ENCODE peak calls at places on chromosome 7, in six cellular contexts. Z is RWPE1; J is tibial artery; L is stromal cell of bone marrow; N is stimulated activated naive B cell treated with anti-CD40 and anti-IgM and Interleukin-4, amounts not matched to agents 10 μg/mL and 1 μg/mL and 100 μg/mL, for 72 hours; Q is MV-4-11. P is an unnamed sample.

GRCh38 chr7:107907790-107908189 is 16.8 kb downstream of the DLD start:
- DNase-seq in Z (no peak), J (no peak), L (no peak), N (no peak), Q (peak), P (no peak)

GRCh38 chr7:1240296-1240820 is 7.7 kb downstream of the UNCX start:
- DNase-seq in Z (no peak), J (no peak), L (no peak), N (no peak), Q (no peak), P (no peak)

GRCh38 chr7:127751062-127751722 is 99.2 kb downstream of the SND1 start:
- DNase-seq in Z (no peak), J (no peak), L (no peak), N (no peak), Q (peak), P (no peak)

GRCh38 chr7:118289476-118289875 is 65.0 kb downstream of the ANKRD7 start:
- DNase-seq in Z (no peak), J (no peak), L (no peak), N (no peak), Q (no peak), P (no peak)

GRCh38 chr7:96311967-96312366 is 9.9 kb downstream of the SLC25A13 start:
- DNase-seq in Z (no peak), J (no peak), L (no peak), N (no peak), Q (peak), P (peak)

GRCh38 chr7:152881893-152882292 is 122.3 kb downstream of the ACTR3B start:
- DNase-seq in Z (no peak), J (no peak), L (no peak), N (no peak), Q (no peak), P (no peak)

GRCh38 chr7:973312-973711 is 2.0 kb downstream of the COX19 start:
- DNase-seq in Z (no peak), J (no peak), L (no peak), N (no peak), Q (no peak), P (no peak)

GRCh38 chr7:116307253-116307652 is 96.9 kb downstream of the TES start:
- DNase-seq in Z (no peak), J (no peak), L (no peak), N (no peak), Q (no peak), P (no peak)

GRCh38 chr7:83519240-83519639 is 129.7 kb downstream of the SEMA3E start:
- DNase-seq in Z (no peak), J (no peak), L (no peak), N (no peak), Q (no peak), P (no peak)

GRCh38 chr7:81158189-81158588 is 239.3 kb upstream of the SEMA3C start:
- DNase-seq in Z (no peak), J (no peak), L (no peak), N (no peak), Q (no peak), P (no peak)

GRCh38 chr7:22805227-22805626 is 17.4 kb downstream of the TOMM7 start:
- DNase-seq in Z (no peak), J (no peak), L (no peak), N (no peak), Q (no peak), P (no peak)

GRCh38 chr7:42843209-42843800 is 68.6 kb downstream of the C7orf25 start:
- DNase-seq in Z (peak), J (no peak), L (no peak), N (no peak), Q (no peak), P (peak)

GRCh38 chr7:120981888-120982615 is 6.5 kb upstream of the CPED1 start:
- DNase-seq in Z (no peak), J (no peak), L (peak), N (no peak), Q (no peak), P (no peak)

GRCh38 chr7:5824297-5824610 is 42.8 kb upstream of the RNF216 start:
- DNase-seq in Z (no peak), J (no peak), L (no peak), N (no peak), Q (no peak), P (no peak)

GRCh38 chr7:1197997-1198632 is 34.6 kb upstream of the UNCX start:
- DNase-seq in Z (peak), J (no peak), L (no peak), N (no peak), Q (peak), P (no peak)

GRCh38 chr7:37908221-37908788 is 8.3 kb downstream of the SFRP4 start:
- DNase-seq in Z (no peak), J (no peak), L (peak), N (no peak), Q (no peak), P (no peak)

GRCh38 chr7:116953372-116953726 is at the start of gene ST7:
- DNase-seq in Z (peak), J (peak), L (peak), N (peak), Q (peak), P (peak)

GRCh38 chr7:73865738-73866445 is 4.9 kb downstream of the TMEM270 start:
- DNase-seq in Z (peak), J (no peak), L (no peak), N (no peak), Q (peak), P (no peak)

GRCh38 chr7:20647051-20647450 is 31.6 kb downstream of the ABCB5 start:
- DNase-seq in Z (no peak), J (no peak), L (peak), N (no peak), Q (no peak), P (no peak)

GRCh38 chr7:157255201-157255606 is 81.6 kb upstream of the DNAJB6 start:
- DNase-seq in Z (no peak), J (no peak), L (no peak), N (no peak), Q (peak), P (no peak)

GRCh38 chr7:82105463-82105862 is 335.6 kb upstream of the HGF start:
- DNase-seq in Z (peak), J (no peak), L (peak), N (no peak), Q (peak), P (no peak)

GRCh38 chr7:69661342-69661741 is 63.1 kb downstream of the AUTS2 start:
- DNase-seq in Z (no peak), J (no peak), L (no peak), N (no peak), Q (no peak), P (no peak)

GRCh38 chr7:127650842-127651555 is 995 bp upstream of the SND1 start:
- DNase-seq in Z (peak), J (no peak), L (no peak), N (no peak), Q (peak), P (no peak)

GRCh38 chr7:20588678-20589077 is 26.8 kb upstream of the ABCB5 start:
- DNase-seq in Z (no peak), J (no peak), L (no peak), N (no peak), Q (no peak), P (no peak)

GRCh38 chr7:46189255-46189790 is 268.3 kb upstream of the IGFBP3 start:
- DNase-seq in Z (no peak), J (no peak), L (no peak), N (no peak), Q (no peak), P (no peak)

GRCh38 chr7:47404005-47404404 is 177.9 kb downstream of the TNS3 start:
- DNase-seq in Z (no peak), J (no peak), L (peak), N (no peak), Q (no peak), P (no peak)

GRCh38 chr7:71824356-71824755 is 587.8 kb downstream of the CALN1 start:
- DNase-seq in Z (no peak), J (no peak), L (peak), N (no peak), Q (no peak), P (no peak)

GRCh38 chr7:26153246-26153822 is 1.3 kb downstream of the NFE2L3 start:
- DNase-seq in Z (no peak), J (no peak), L (no peak), N (peak), Q (peak), P (no peak)

GRCh38 chr7:73668103-73668937 is 689 bp downstream of the VPS37D start:
- DNase-seq in Z (no peak), J (no peak), L (no peak), N (no peak), Q (no peak), P (no peak)

GRCh38 chr7:54705436-54705835 is 53.6 kb downstream of the SEC61G start:
- DNase-seq in Z (peak), J (no peak), L (peak), N (no peak), Q (peak), P (no peak)

GRCh38 chr7:108372601-108373000 is 83.6 kb downstream of the NRCAM start:
- DNase-seq in Z (no peak), J (no peak), L (peak), N (no peak), Q (no peak), P (no peak)

GRCh38 chr7:55065079-55065478 is 46.3 kb downstream of the EGFR start:
- DNase-seq in Z (peak), J (no peak), L (peak), N (no peak), Q (peak), P (no peak)

GRCh38 chr7:18509491-18509890 is 13.9 kb downstream of the HDAC9 start:
- DNase-seq in Z (no peak), J (no peak), L (no peak), N (no peak), Q (no peak), P (no peak)

P was measured in caudate nucleus.